ENCODE peak calls at places on chromosome 16, in five cellular contexts. M is cerebellar nuclear complex, O is HTR-8/SVneo, N is naive B cell, J is D341Med. P is an unnamed sample.

GRCh38 chr16:22320572-22321339 is 23.5 kb downstream of the POLR3E start:
- DNase-seq in M (no peak), O (no peak), N (no peak), J (no peak), P (no peak)

GRCh38 chr16:72400257-72401078 is 228.5 kb upstream of the PMFBP1 start:
- DNase-seq in M (no peak), O (peak; percentile 73), N (peak; percentile 15), J (peak; percentile 62), P (no peak)

GRCh38 chr16:65697061-65697460 is 575.2 kb upstream of the CDH11 start:
- DNase-seq in M (no peak), O (no peak), N (no peak), J (no peak), P (no peak)

GRCh38 chr16:1055557-1055924 is 17.0 kb upstream of the SSTR5 start:
- DNase-seq in M (no peak), O (no peak), N (no peak), J (no peak), P (no peak)

GRCh38 chr16:13036600-13036999 is 135.2 kb downstream of the SHISA9 start:
- DNase-seq in M (no peak), O (no peak), N (no peak), J (no peak), P (no peak)

GRCh38 chr16:2719328-2720062 is 529 bp downstream of the PRSS27 start:
- DNase-seq in M (no peak), O (no peak), N (no peak), J (no peak), P (no peak)

GRCh38 chr16:23482778-23483177 is 27.5 kb downstream of the GGA2 start:
- DNase-seq in M (no peak), O (no peak), N (no peak), J (no peak), P (no peak)

GRCh38 chr16:57245472-57246113 is 534 bp downstream of the ARL2BP start:
- DNase-seq in M (no peak), O (peak; percentile 31), N (no peak), J (peak; percentile 69), P (no peak)

GRCh38 chr16:77951788-77952187 is 70.6 kb upstream of the CLEC3A start:
- DNase-seq in M (no peak), O (no peak), N (no peak), J (peak; percentile 52), P (no peak)

GRCh38 chr16:17939052-17939673 is 397.4 kb downstream of the NPIPA8 start:
- DNase-seq in M (no peak), O (no peak), N (no peak), J (no peak), P (no peak)

GRCh38 chr16:26645629-26646028 is 421.1 kb upstream of the C16orf82 start:
- DNase-seq in M (no peak), O (no peak), N (no peak), J (peak; percentile 57), P (no peak)

GRCh38 chr16:84013787-84014569 is 28.6 kb downstream of the SLC38A8 start:
- DNase-seq in M (no peak), O (peak; percentile 80), N (peak; percentile 33), J (peak; percentile 89), P (no peak)

GRCh38 chr16:54277845-54278703 is 8.5 kb downstream of the IRX3 start:
- DNase-seq in M (no peak), O (no peak), N (no peak), J (no peak), P (no peak)

GRCh38 chr16:88287219-88287618 is 95.5 kb upstream of the ZNF469 start:
- DNase-seq in M (no peak), O (no peak), N (no peak), J (no peak), P (no peak)

GRCh38 chr16:945271-946047 is 25.3 kb downstream of the LMF1 start:
- DNase-seq in M (no peak), O (no peak), N (no peak), J (no peak), P (no peak)

GRCh38 chr16:88649195-88649923 is 1.5 kb downstream of the CYBA start:
- DNase-seq in M (no peak), O (no peak), N (no peak), J (no peak), P (no peak)

P was measured in cortex of kidney.